ENCODE peak calls at places on chromosomes 3 and 15, in eight cellular contexts. Q is lower lobe of right lung, A is RWPE2, N is HFFc6, K is HFF-Myc, Z is GM20000, S is fibroblast of pulmonary artery, R is GM06990. G is an unnamed sample.

GRCh38 chr15:32959077-32959476 is 235.4 kb downstream of the FMN1 start:
- DNase-seq in S (peak), Z (no peak), N (no peak), A (no peak), R (no peak), K (no peak), Q (no peak), G (peak)

GRCh38 chr3:45817788-45818523 is 21.6 kb upstream of the SLC6A20 start:
- DNase-seq in N (peak), Q (peak), Z (no peak), A (peak), R (no peak), K (peak), S (peak), G (peak)

GRCh38 chr3:184564685-184565385 is 3.2 kb downstream of the EPHB3 start:
- DNase-seq in Q (no peak), Z (no peak), S (no peak), R (no peak), K (no peak), N (no peak), A (no peak), G (no peak)

GRCh38 chr3:24829632-24830229 is 335.1 kb upstream of the THRB start:
- DNase-seq in Q (peak), N (no peak), R (no peak), A (no peak), Z (no peak), K (no peak), S (no peak), G (peak)

GRCh38 chr3:43863966-43864933 is 173.5 kb downstream of the ABHD5 start:
- DNase-seq in R (no peak), A (no peak), K (no peak), S (no peak), Z (no peak), N (no peak), Q (no peak), G (no peak)

GRCh38 chr15:70339551-70340517 is 242.1 kb upstream of the TLE3 start:
- DNase-seq in S (peak), A (peak), Q (peak), K (peak), N (no peak), Z (no peak), R (no peak), G (peak)

GRCh38 chr3:197749315-197749600 is 425 bp upstream of the FYTTD1 start:
- DNase-seq in A (no peak), R (no peak), N (peak), Q (no peak), S (peak), Z (peak), K (no peak), G (peak)

GRCh38 chr3:131386429-131386926 is 4.9 kb downstream of the NUDT16 start:
- DNase-seq in Z (no peak), Q (peak), N (no peak), S (peak), K (no peak), R (no peak), A (no peak), G (peak)

GRCh38 chr15:74788716-74789151 is 6.9 kb downstream of the CSK start:
- DNase-seq in Z (peak), K (no peak), R (peak), S (no peak), A (peak), N (no peak), Q (no peak), G (no peak)

GRCh38 chr15:55005679-55006078 is 191.1 kb downstream of the RSL24D1 start:
- DNase-seq in Q (no peak), Z (no peak), S (no peak), K (no peak), R (no peak), A (no peak), N (no peak), G (no peak)

GRCh38 chr15:46091860-46092450 is 457.1 kb downstream of the SQOR start:
- DNase-seq in S (peak), N (peak), R (no peak), Q (no peak), Z (no peak), K (peak), A (no peak), G (peak)

GRCh38 chr15:94584833-94585244 is 353.5 kb downstream of the MCTP2 start:
- DNase-seq in R (peak), Z (peak), K (no peak), Q (no peak), A (no peak), S (peak), N (no peak), G (peak)

GRCh38 chr15:75921732-75922703 is 18.3 kb downstream of the FBXO22 start:
- DNase-seq in K (peak), Z (no peak), R (no peak), S (peak), Q (no peak), A (peak), N (peak), G (peak)
- TF ChIP-seq CTCF in K (peak), Z (no peak), R (peak), S (peak), Q (peak), A (peak), N (peak), G (peak)

GRCh38 chr3:75176886-75177285 is 487.2 kb upstream of the FRG2C start:
- DNase-seq in K (no peak), Q (no peak), S (no peak), Z (no peak), A (no peak), R (no peak), N (no peak), G (peak)

GRCh38 chr3:75171632-75172230 is 492.4 kb upstream of the FRG2C start:
- DNase-seq in S (peak), Z (no peak), Q (no peak), A (no peak), N (peak), K (no peak), R (no peak), G (peak)
- TF ChIP-seq CTCF in S (peak), Z (no peak), Q (no peak), A (peak), N (peak), K (peak), R (peak), G (peak)

GRCh38 chr15:71387825-71388224 is 272.6 kb downstream of the THSD4 start:
- DNase-seq in Q (no peak), S (no peak), K (no peak), Z (no peak), R (no peak), N (no peak), A (no peak), G (no peak)

GRCh38 chr15:71386005-71386404 is 270.7 kb downstream of the THSD4 start:
- DNase-seq in N (no peak), K (no peak), Z (no peak), R (no peak), A (no peak), Q (no peak), S (no peak), G (no peak)

GRCh38 chr15:71385026-71385425 is 269.8 kb downstream of the THSD4 start:
- DNase-seq in N (no peak), A (no peak), R (no peak), Z (no peak), K (no peak), Q (no peak), S (peak), G (peak)

GRCh38 chr15:71385469-71385868 is 270.2 kb downstream of the THSD4 start:
- DNase-seq in R (no peak), N (no peak), A (no peak), Z (no peak), Q (no peak), K (no peak), S (no peak), G (no peak)

GRCh38 chr15:71386448-71387236 is 271.4 kb downstream of the THSD4 start:
- DNase-seq in Z (no peak), S (peak), A (no peak), Q (no peak), R (no peak), N (no peak), K (no peak), G (peak)
- TF ChIP-seq CTCF in Z (no peak), S (peak), A (peak), Q (peak), R (peak), N (peak), K (no peak), G (peak)

GRCh38 chr3:194571491-194571941 is 61.7 kb downstream of the TMEM44 start:
- DNase-seq in S (peak), Q (no peak), K (no peak), R (no peak), N (no peak), A (no peak), Z (no peak), G (no peak)
- TF ChIP-seq CTCF in S (no peak), Q (no peak), K (no peak), R (no peak), N (no peak), A (no peak), Z (no peak), G (no peak)

GRCh38 chr15:61517776-61518175 is 288.7 kb upstream of the RORA start:
- DNase-seq in Z (no peak), K (no peak), A (no peak), S (no peak), R (no peak), Q (no peak), N (no peak), G (no peak)
- TF ChIP-seq CTCF in Z (no peak), K (no peak), A (no peak), S (no peak), R (no peak), Q (no peak), N (no peak), G (no peak)

GRCh38 chr15:39976291-39977274 is 42.7 kb downstream of the EIF2AK4 start:
- DNase-seq in Q (peak), N (peak), K (no peak), A (peak), S (peak), Z (peak), R (no peak), G (peak)
- TF ChIP-seq CTCF in Q (peak), N (peak), K (peak), A (peak), S (peak), Z (peak), R (no peak), G (peak)

G was measured in choroid plexus epithelial cell.